ENCODE peak calls at places on chromosomes 13 and 19, in eight cellular contexts. One of them, this sample, is unnamed.

GRCh38 chr13:23378009-23378632 is 55.4 kb downstream of the SACS start:
- DNase-seq in left ventricle myocardium inferior: no peak
- DNase-seq in hepatic stellate cell: peak
- DNase-seq in anterior cingulate cortex: peak
- DNase-seq in psoas muscle: no peak
- DNase-seq in NCI-H2081: no peak
- DNase-seq in LHCN-M2: peak
- DNase-seq in SK-MEL-5: no peak
- DNase-seq in this sample: no peak

GRCh38 chr13:29195459-29195858 is 375.3 kb downstream of the MTUS2 start:
- DNase-seq in hepatic stellate cell: no peak
- DNase-seq in psoas muscle: no peak
- DNase-seq in NCI-H2081: no peak
- DNase-seq in SK-MEL-5: no peak
- DNase-seq in LHCN-M2: no peak
- DNase-seq in left ventricle myocardium inferior: no peak
- DNase-seq in anterior cingulate cortex: no peak
- DNase-seq in this sample: no peak

GRCh38 chr13:114068723-114069322 is 63.6 kb downstream of the RASA3 start:
- DNase-seq in psoas muscle: no peak
- DNase-seq in left ventricle myocardium inferior: no peak
- DNase-seq in SK-MEL-5: peak
- DNase-seq in anterior cingulate cortex: no peak
- DNase-seq in NCI-H2081: no peak
- DNase-seq in LHCN-M2: peak
- DNase-seq in hepatic stellate cell: peak
- DNase-seq in this sample: no peak

GRCh38 chr19:44807162-44807561 is 1.7 kb upstream of the BCAM start:
- DNase-seq in hepatic stellate cell: no peak
- DNase-seq in left ventricle myocardium inferior: no peak
- DNase-seq in NCI-H2081: peak
- DNase-seq in psoas muscle: no peak
- DNase-seq in LHCN-M2: no peak
- DNase-seq in anterior cingulate cortex: no peak
- DNase-seq in SK-MEL-5: no peak
- DNase-seq in this sample: no peak

GRCh38 chr13:98508280-98509074 is 68.4 kb downstream of the STK24 start:
- DNase-seq in SK-MEL-5: no peak
- DNase-seq in NCI-H2081: no peak
- DNase-seq in hepatic stellate cell: no peak
- DNase-seq in left ventricle myocardium inferior: no peak
- DNase-seq in anterior cingulate cortex: no peak
- DNase-seq in psoas muscle: no peak
- DNase-seq in LHCN-M2: peak
- DNase-seq in this sample: no peak

GRCh38 chr13:98406971-98407370 is 169.9 kb downstream of the STK24 start:
- DNase-seq in psoas muscle: no peak
- DNase-seq in NCI-H2081: no peak
- DNase-seq in left ventricle myocardium inferior: no peak
- DNase-seq in SK-MEL-5: no peak
- DNase-seq in hepatic stellate cell: no peak
- DNase-seq in anterior cingulate cortex: no peak
- DNase-seq in LHCN-M2: no peak
- DNase-seq in this sample: no peak

GRCh38 chr19:46849610-46850009 is 1.0 kb downstream of the AP2S1 start:
- DNase-seq in left ventricle myocardium inferior: no peak
- DNase-seq in LHCN-M2: no peak
- DNase-seq in psoas muscle: no peak
- DNase-seq in NCI-H2081: no peak
- DNase-seq in anterior cingulate cortex: no peak
- DNase-seq in SK-MEL-5: no peak
- DNase-seq in hepatic stellate cell: no peak
- DNase-seq in this sample: no peak

GRCh38 chr13:66809496-66809895 is 420.6 kb downstream of the PCDH9 start:
- DNase-seq in LHCN-M2: no peak
- DNase-seq in psoas muscle: no peak
- DNase-seq in hepatic stellate cell: no peak
- DNase-seq in anterior cingulate cortex: no peak
- DNase-seq in SK-MEL-5: no peak
- DNase-seq in left ventricle myocardium inferior: no peak
- DNase-seq in NCI-H2081: no peak
- DNase-seq in this sample: no peak

GRCh38 chr19:43372462-43372861 is 19.0 kb downstream of the CD177 start:
- DNase-seq in NCI-H2081: no peak
- DNase-seq in LHCN-M2: no peak
- DNase-seq in psoas muscle: no peak
- DNase-seq in SK-MEL-5: no peak
- DNase-seq in anterior cingulate cortex: no peak
- DNase-seq in hepatic stellate cell: no peak
- DNase-seq in left ventricle myocardium inferior: no peak
- DNase-seq in this sample: no peak